ENCODE peak calls at places on chromosomes 6 and 20, in four cellular contexts. One of them, this sample, is unnamed.

GRCh38 chr6:53793318-53793975 is 1.4 kb upstream of the LRRC1 start:
- DNase-seq in activated naive CD8-positive, alpha-beta T cell treated with anti-CD3 and anti-CD28 coated beads, Interleukin-2, amount 50 U/mL, for 16 hours: no peak
- DNase-seq in AG09319: no peak
- DNase-seq in HS-27A: no peak
- DNase-seq in this sample: peak; percentile 56

GRCh38 chr20:21230686-21231085 is 72.4 kb upstream of the XRN2 start:
- DNase-seq in activated naive CD8-positive, alpha-beta T cell treated with anti-CD3 and anti-CD28 coated beads, Interleukin-2, amount 50 U/mL, for 16 hours: no peak
- DNase-seq in AG09319: no peak
- DNase-seq in HS-27A: no peak
- DNase-seq in this sample: no peak

GRCh38 chr6:116255246-116255800 is 1.4 kb upstream of the TSPYL4 start:
- DNase-seq in HS-27A: no peak
- DNase-seq in AG09319: no peak
- DNase-seq in activated naive CD8-positive, alpha-beta T cell treated with anti-CD3 and anti-CD28 coated beads, Interleukin-2, amount 50 U/mL, for 16 hours: no peak
- DNase-seq in this sample: no peak

GRCh38 chr6:45457141-45457540 is 79.4 kb upstream of the SUPT3H start:
- DNase-seq in AG09319: no peak
- DNase-seq in HS-27A: no peak
- DNase-seq in activated naive CD8-positive, alpha-beta T cell treated with anti-CD3 and anti-CD28 coated beads, Interleukin-2, amount 50 U/mL, for 16 hours: no peak
- DNase-seq in this sample: no peak

GRCh38 chr20:6680854-6681253 is 86.6 kb upstream of the BMP2 start:
- DNase-seq in AG09319: no peak
- DNase-seq in activated naive CD8-positive, alpha-beta T cell treated with anti-CD3 and anti-CD28 coated beads, Interleukin-2, amount 50 U/mL, for 16 hours: no peak
- DNase-seq in HS-27A: no peak
- DNase-seq in this sample: no peak

GRCh38 chr6:90351696-90352095 is 55.1 kb upstream of the BACH2 start:
- DNase-seq in activated naive CD8-positive, alpha-beta T cell treated with anti-CD3 and anti-CD28 coated beads, Interleukin-2, amount 50 U/mL, for 16 hours: no peak
- DNase-seq in AG09319: no peak
- DNase-seq in HS-27A: no peak
- DNase-seq in this sample: peak; percentile 16

GRCh38 chr6:25968769-25969168 is 6.2 kb downstream of the TRIM38 start:
- DNase-seq in HS-27A: no peak
- DNase-seq in AG09319: peak; percentile 51
- DNase-seq in activated naive CD8-positive, alpha-beta T cell treated with anti-CD3 and anti-CD28 coated beads, Interleukin-2, amount 50 U/mL, for 16 hours: no peak
- DNase-seq in this sample: peak; percentile 84

GRCh38 chr20:16701296-16701695 is 28.5 kb upstream of the SNRPB2 start:
- DNase-seq in HS-27A: no peak
- DNase-seq in AG09319: no peak
- DNase-seq in activated naive CD8-positive, alpha-beta T cell treated with anti-CD3 and anti-CD28 coated beads, Interleukin-2, amount 50 U/mL, for 16 hours: no peak
- DNase-seq in this sample: no peak

GRCh38 chr6:125714431-125715090 is 34.9 kb upstream of the HEY2 start:
- DNase-seq in activated naive CD8-positive, alpha-beta T cell treated with anti-CD3 and anti-CD28 coated beads, Interleukin-2, amount 50 U/mL, for 16 hours: no peak
- DNase-seq in AG09319: no peak
- DNase-seq in HS-27A: no peak
- DNase-seq in this sample: no peak

GRCh38 chr6:135054238-135054574 is 416 bp downstream of the HBS1L start:
- DNase-seq in HS-27A: no peak
- DNase-seq in activated naive CD8-positive, alpha-beta T cell treated with anti-CD3 and anti-CD28 coated beads, Interleukin-2, amount 50 U/mL, for 16 hours: no peak
- DNase-seq in AG09319: no peak
- DNase-seq in this sample: no peak

GRCh38 chr6:158630944-158631616 is 13.5 kb downstream of the DYNLT1 start:
- DNase-seq in HS-27A: no peak
- DNase-seq in activated naive CD8-positive, alpha-beta T cell treated with anti-CD3 and anti-CD28 coated beads, Interleukin-2, amount 50 U/mL, for 16 hours: no peak
- DNase-seq in AG09319: no peak
- DNase-seq in this sample: peak; percentile 76

GRCh38 chr6:116008470-116009229 is 52.0 kb downstream of the FRK start:
- DNase-seq in HS-27A: no peak
- DNase-seq in AG09319: no peak
- DNase-seq in activated naive CD8-positive, alpha-beta T cell treated with anti-CD3 and anti-CD28 coated beads, Interleukin-2, amount 50 U/mL, for 16 hours: no peak
- DNase-seq in this sample: peak; percentile 52

GRCh38 chr20:63219866-63220521 is 4.1 kb upstream of the YTHDF1 start:
- DNase-seq in AG09319: no peak
- DNase-seq in HS-27A: no peak
- DNase-seq in activated naive CD8-positive, alpha-beta T cell treated with anti-CD3 and anti-CD28 coated beads, Interleukin-2, amount 50 U/mL, for 16 hours: no peak
- DNase-seq in this sample: no peak

GRCh38 chr6:436308-437041 is 44.9 kb downstream of the IRF4 start:
- DNase-seq in activated naive CD8-positive, alpha-beta T cell treated with anti-CD3 and anti-CD28 coated beads, Interleukin-2, amount 50 U/mL, for 16 hours: no peak
- DNase-seq in AG09319: peak; percentile 81
- DNase-seq in HS-27A: no peak
- DNase-seq in this sample: peak; percentile 91

GRCh38 chr6:156827382-156827781 is 50.2 kb downstream of the ARID1B start:
- DNase-seq in HS-27A: no peak
- DNase-seq in AG09319: no peak
- DNase-seq in activated naive CD8-positive, alpha-beta T cell treated with anti-CD3 and anti-CD28 coated beads, Interleukin-2, amount 50 U/mL, for 16 hours: no peak
- DNase-seq in this sample: peak; percentile 40

GRCh38 chr6:33383427-33384185 is 8.0 kb upstream of the KIFC1 start:
- DNase-seq in HS-27A: no peak
- DNase-seq in activated naive CD8-positive, alpha-beta T cell treated with anti-CD3 and anti-CD28 coated beads, Interleukin-2, amount 50 U/mL, for 16 hours: no peak
- DNase-seq in AG09319: no peak
- DNase-seq in this sample: no peak

GRCh38 chr6:149032599-149033405 is 284.7 kb upstream of the TAB2 start:
- DNase-seq in AG09319: peak; percentile 68
- DNase-seq in activated naive CD8-positive, alpha-beta T cell treated with anti-CD3 and anti-CD28 coated beads, Interleukin-2, amount 50 U/mL, for 16 hours: no peak
- DNase-seq in HS-27A: peak; percentile 78
- DNase-seq in this sample: peak; percentile 97

GRCh38 chr20:22762576-22763256 is 178.3 kb upstream of the FOXA2 start:
- DNase-seq in activated naive CD8-positive, alpha-beta T cell treated with anti-CD3 and anti-CD28 coated beads, Interleukin-2, amount 50 U/mL, for 16 hours: no peak
- DNase-seq in AG09319: no peak
- DNase-seq in HS-27A: no peak
- DNase-seq in this sample: no peak

GRCh38 chr6:165662671-165663282 is at the start of gene PDE10A:
- DNase-seq in AG09319: no peak
- DNase-seq in activated naive CD8-positive, alpha-beta T cell treated with anti-CD3 and anti-CD28 coated beads, Interleukin-2, amount 50 U/mL, for 16 hours: no peak
- DNase-seq in HS-27A: no peak
- DNase-seq in this sample: peak; percentile 63

GRCh38 chr6:40312213-40313015 is 274.8 kb downstream of the LRFN2 start:
- DNase-seq in activated naive CD8-positive, alpha-beta T cell treated with anti-CD3 and anti-CD28 coated beads, Interleukin-2, amount 50 U/mL, for 16 hours: no peak
- DNase-seq in AG09319: no peak
- DNase-seq in HS-27A: no peak
- DNase-seq in this sample: no peak

GRCh38 chr20:56468317-56469076 is at the start of gene RTF2:
- DNase-seq in activated naive CD8-positive, alpha-beta T cell treated with anti-CD3 and anti-CD28 coated beads, Interleukin-2, amount 50 U/mL, for 16 hours: peak; percentile 90
- DNase-seq in HS-27A: peak; percentile 81
- DNase-seq in AG09319: peak; percentile 90
- DNase-seq in this sample: peak; percentile 92

GRCh38 chr6:9612489-9612888 is 802.4 kb downstream of the TFAP2A start:
- DNase-seq in AG09319: no peak
- DNase-seq in HS-27A: no peak
- DNase-seq in activated naive CD8-positive, alpha-beta T cell treated with anti-CD3 and anti-CD28 coated beads, Interleukin-2, amount 50 U/mL, for 16 hours: no peak
- DNase-seq in this sample: no peak

GRCh38 chr6:145673504-145673903 is 61.8 kb downstream of the EPM2A start:
- DNase-seq in AG09319: no peak
- DNase-seq in HS-27A: no peak
- DNase-seq in activated naive CD8-positive, alpha-beta T cell treated with anti-CD3 and anti-CD28 coated beads, Interleukin-2, amount 50 U/mL, for 16 hours: no peak
- DNase-seq in this sample: no peak

GRCh38 chr20:41330343-41330720 is 10.3 kb upstream of the LPIN3 start:
- DNase-seq in HS-27A: no peak
- DNase-seq in activated naive CD8-positive, alpha-beta T cell treated with anti-CD3 and anti-CD28 coated beads, Interleukin-2, amount 50 U/mL, for 16 hours: no peak
- DNase-seq in AG09319: no peak
- DNase-seq in this sample: no peak

GRCh38 chr6:21893778-21894177 is 300.2 kb downstream of the SOX4 start:
- DNase-seq in activated naive CD8-positive, alpha-beta T cell treated with anti-CD3 and anti-CD28 coated beads, Interleukin-2, amount 50 U/mL, for 16 hours: no peak
- DNase-seq in AG09319: no peak
- DNase-seq in HS-27A: no peak
- DNase-seq in this sample: no peak

GRCh38 chr6:136736281-136736960 is 55.9 kb downstream of the MAP3K5 start:
- DNase-seq in AG09319: no peak
- DNase-seq in activated naive CD8-positive, alpha-beta T cell treated with anti-CD3 and anti-CD28 coated beads, Interleukin-2, amount 50 U/mL, for 16 hours: no peak
- DNase-seq in HS-27A: no peak
- DNase-seq in this sample: no peak

GRCh38 chr6:36160147-36160760 is 29.9 kb downstream of the MAPK13 start:
- DNase-seq in AG09319: no peak
- DNase-seq in activated naive CD8-positive, alpha-beta T cell treated with anti-CD3 and anti-CD28 coated beads, Interleukin-2, amount 50 U/mL, for 16 hours: no peak
- DNase-seq in HS-27A: peak; percentile 4
- DNase-seq in this sample: peak; percentile 18

GRCh38 chr20:61608275-61609085 is 356.4 kb downstream of the CDH4 start:
- DNase-seq in activated naive CD8-positive, alpha-beta T cell treated with anti-CD3 and anti-CD28 coated beads, Interleukin-2, amount 50 U/mL, for 16 hours: no peak
- DNase-seq in AG09319: no peak
- DNase-seq in HS-27A: no peak
- DNase-seq in this sample: no peak

GRCh38 chr6:157510329-157511188 is 129.6 kb downstream of the ZDHHC14 start:
- DNase-seq in HS-27A: no peak
- DNase-seq in activated naive CD8-positive, alpha-beta T cell treated with anti-CD3 and anti-CD28 coated beads, Interleukin-2, amount 50 U/mL, for 16 hours: no peak
- DNase-seq in AG09319: no peak
- DNase-seq in this sample: no peak

GRCh38 chr6:109791301-109791700 is 100.2 kb downstream of the FIG4 start:
- DNase-seq in activated naive CD8-positive, alpha-beta T cell treated with anti-CD3 and anti-CD28 coated beads, Interleukin-2, amount 50 U/mL, for 16 hours: no peak
- DNase-seq in HS-27A: no peak
- DNase-seq in AG09319: no peak
- DNase-seq in this sample: no peak

This sample was measured in fibroblast of the aortic adventitia.